ENCODE peak calls at places on chromosomes 6 and 20, in five cellular contexts. One of them, this sample, is unnamed.

GRCh38 chr6:33895296-33895695 is 91.5 kb upstream of the MLN start:
- DNase-seq in fibroblast of pulmonary artery: no peak
- DNase-seq in HFFc6: no peak
- DNase-seq in dorsolateral prefrontal cortex: no peak
- DNase-seq in neural crest cell: no peak
- DNase-seq in this sample: no peak

GRCh38 chr6:147106759-147107401 is 97.3 kb upstream of the STXBP5 start:
- DNase-seq in neural crest cell: no peak
- DNase-seq in HFFc6: peak
- DNase-seq in fibroblast of pulmonary artery: peak
- DNase-seq in dorsolateral prefrontal cortex: no peak
- DNase-seq in this sample: no peak

GRCh38 chr6:112366695-112367546 is 19.8 kb downstream of the RFPL4B start:
- DNase-seq in fibroblast of pulmonary artery: no peak
- DNase-seq in neural crest cell: no peak
- DNase-seq in dorsolateral prefrontal cortex: no peak
- DNase-seq in HFFc6: no peak
- DNase-seq in this sample: no peak

GRCh38 chr20:34099675-34100074 is 12.4 kb downstream of the EIF2S2 start:
- DNase-seq in fibroblast of pulmonary artery: no peak
- DNase-seq in dorsolateral prefrontal cortex: no peak
- DNase-seq in HFFc6: no peak
- DNase-seq in neural crest cell: no peak
- DNase-seq in this sample: no peak

GRCh38 chr6:126112171-126112632 is 125.9 kb downstream of the TRMT11 start:
- DNase-seq in HFFc6: peak
- DNase-seq in neural crest cell: no peak
- DNase-seq in fibroblast of pulmonary artery: peak
- DNase-seq in dorsolateral prefrontal cortex: no peak
- DNase-seq in this sample: no peak

GRCh38 chr6:116412270-116412669 is 41.5 kb downstream of the DSE start:
- DNase-seq in HFFc6: no peak
- DNase-seq in neural crest cell: no peak
- DNase-seq in dorsolateral prefrontal cortex: no peak
- DNase-seq in fibroblast of pulmonary artery: peak
- DNase-seq in this sample: peak

GRCh38 chr6:147204843-147205311 is 660 bp downstream of the STXBP5 start:
- DNase-seq in HFFc6: no peak
- DNase-seq in neural crest cell: no peak
- DNase-seq in dorsolateral prefrontal cortex: no peak
- DNase-seq in fibroblast of pulmonary artery: no peak
- DNase-seq in this sample: no peak

GRCh38 chr6:82841309-82841708 is 224.3 kb downstream of the UBE3D start:
- DNase-seq in fibroblast of pulmonary artery: no peak
- DNase-seq in dorsolateral prefrontal cortex: no peak
- DNase-seq in HFFc6: no peak
- DNase-seq in neural crest cell: no peak
- DNase-seq in this sample: no peak

GRCh38 chr20:1721687-1722512 is 64.3 kb upstream of the SIRPG start:
- DNase-seq in neural crest cell: no peak
- DNase-seq in dorsolateral prefrontal cortex: no peak
- DNase-seq in fibroblast of pulmonary artery: no peak
- DNase-seq in HFFc6: no peak
- DNase-seq in this sample: no peak

GRCh38 chr6:118787746-118788419 is 106.1 kb upstream of the ASF1A start:
- DNase-seq in neural crest cell: no peak
- DNase-seq in HFFc6: no peak
- DNase-seq in dorsolateral prefrontal cortex: no peak
- DNase-seq in fibroblast of pulmonary artery: peak
- DNase-seq in this sample: no peak

GRCh38 chr6:158066161-158066781 is 84.6 kb downstream of the SYNJ2 start:
- DNase-seq in HFFc6: no peak
- DNase-seq in fibroblast of pulmonary artery: no peak
- DNase-seq in dorsolateral prefrontal cortex: no peak
- DNase-seq in neural crest cell: no peak
- DNase-seq in this sample: no peak

GRCh38 chr6:55704421-55704820 is 125.4 kb upstream of the HMGCLL1 start:
- DNase-seq in fibroblast of pulmonary artery: peak
- DNase-seq in dorsolateral prefrontal cortex: no peak
- DNase-seq in HFFc6: no peak
- DNase-seq in neural crest cell: no peak
- DNase-seq in this sample: no peak

GRCh38 chr20:1874534-1875168 is 20.6 kb upstream of the SIRPA start:
- DNase-seq in fibroblast of pulmonary artery: peak
- DNase-seq in dorsolateral prefrontal cortex: no peak
- DNase-seq in neural crest cell: no peak
- DNase-seq in HFFc6: no peak
- DNase-seq in this sample: no peak

GRCh38 chr6:44561832-44562496 is 174.5 kb downstream of the CDC5L start:
- DNase-seq in neural crest cell: no peak
- DNase-seq in fibroblast of pulmonary artery: no peak
- DNase-seq in dorsolateral prefrontal cortex: no peak
- DNase-seq in HFFc6: no peak
- DNase-seq in this sample: no peak

GRCh38 chr6:11413112-11413687 is 124.3 kb upstream of the TMEM170B start:
- DNase-seq in HFFc6: no peak
- DNase-seq in neural crest cell: no peak
- DNase-seq in fibroblast of pulmonary artery: no peak
- DNase-seq in dorsolateral prefrontal cortex: no peak
- DNase-seq in this sample: no peak

GRCh38 chr20:7375905-7376304 is 564.4 kb downstream of the HAO1 start:
- DNase-seq in fibroblast of pulmonary artery: peak
- DNase-seq in HFFc6: peak
- DNase-seq in neural crest cell: no peak
- DNase-seq in dorsolateral prefrontal cortex: no peak
- DNase-seq in this sample: no peak

GRCh38 chr6:165766026-165766425 is 103.0 kb upstream of the PDE10A start:
- DNase-seq in neural crest cell: no peak
- DNase-seq in dorsolateral prefrontal cortex: no peak
- DNase-seq in HFFc6: no peak
- DNase-seq in fibroblast of pulmonary artery: no peak
- DNase-seq in this sample: no peak

GRCh38 chr6:81984599-81984998 is 232.1 kb upstream of the TENT5A start:
- DNase-seq in dorsolateral prefrontal cortex: no peak
- DNase-seq in neural crest cell: no peak
- DNase-seq in fibroblast of pulmonary artery: no peak
- DNase-seq in HFFc6: no peak
- DNase-seq in this sample: no peak

GRCh38 chr6:142276256-142276655 is 25.6 kb upstream of the ADGRG6 start:
- DNase-seq in dorsolateral prefrontal cortex: no peak
- DNase-seq in fibroblast of pulmonary artery: no peak
- DNase-seq in HFFc6: peak
- DNase-seq in neural crest cell: no peak
- DNase-seq in this sample: no peak

GRCh38 chr6:30591008-30591407 is 19.8 kb downstream of the ABCF1 start:
- DNase-seq in neural crest cell: no peak
- DNase-seq in dorsolateral prefrontal cortex: no peak
- DNase-seq in fibroblast of pulmonary artery: peak
- DNase-seq in HFFc6: no peak
- DNase-seq in this sample: no peak

GRCh38 chr20:18166241-18166881 is 28.7 kb downstream of the KAT14 start:
- DNase-seq in HFFc6: no peak
- DNase-seq in dorsolateral prefrontal cortex: no peak
- DNase-seq in fibroblast of pulmonary artery: no peak
- DNase-seq in neural crest cell: no peak
- DNase-seq in this sample: no peak

GRCh38 chr6:90610291-90610670 is 23.4 kb upstream of the MAP3K7 start:
- DNase-seq in HFFc6: no peak
- DNase-seq in neural crest cell: peak
- DNase-seq in dorsolateral prefrontal cortex: peak
- DNase-seq in fibroblast of pulmonary artery: peak
- DNase-seq in this sample: peak

GRCh38 chr6:95686858-95687257 is 109.5 kb downstream of the MANEA start:
- DNase-seq in dorsolateral prefrontal cortex: no peak
- DNase-seq in neural crest cell: no peak
- DNase-seq in fibroblast of pulmonary artery: no peak
- DNase-seq in HFFc6: no peak
- DNase-seq in this sample: no peak

GRCh38 chr6:167350322-167350721 is 25.4 kb downstream of the TTLL2 start:
- DNase-seq in dorsolateral prefrontal cortex: no peak
- DNase-seq in fibroblast of pulmonary artery: no peak
- DNase-seq in neural crest cell: no peak
- DNase-seq in HFFc6: no peak
- DNase-seq in this sample: no peak

GRCh38 chr6:167349816-167350215 is 24.9 kb downstream of the TTLL2 start:
- DNase-seq in neural crest cell: no peak
- DNase-seq in dorsolateral prefrontal cortex: no peak
- DNase-seq in HFFc6: no peak
- DNase-seq in fibroblast of pulmonary artery: no peak
- DNase-seq in this sample: no peak

GRCh38 chr6:167345960-167346359 is 21.1 kb downstream of the TTLL2 start:
- DNase-seq in fibroblast of pulmonary artery: no peak
- DNase-seq in dorsolateral prefrontal cortex: no peak
- DNase-seq in HFFc6: no peak
- DNase-seq in neural crest cell: no peak
- DNase-seq in this sample: no peak

GRCh38 chr6:167350731-167351655 is 26.1 kb downstream of the TTLL2 start:
- DNase-seq in fibroblast of pulmonary artery: peak
- DNase-seq in HFFc6: no peak
- DNase-seq in dorsolateral prefrontal cortex: peak
- DNase-seq in neural crest cell: peak
- DNase-seq in this sample: peak

DNA sequence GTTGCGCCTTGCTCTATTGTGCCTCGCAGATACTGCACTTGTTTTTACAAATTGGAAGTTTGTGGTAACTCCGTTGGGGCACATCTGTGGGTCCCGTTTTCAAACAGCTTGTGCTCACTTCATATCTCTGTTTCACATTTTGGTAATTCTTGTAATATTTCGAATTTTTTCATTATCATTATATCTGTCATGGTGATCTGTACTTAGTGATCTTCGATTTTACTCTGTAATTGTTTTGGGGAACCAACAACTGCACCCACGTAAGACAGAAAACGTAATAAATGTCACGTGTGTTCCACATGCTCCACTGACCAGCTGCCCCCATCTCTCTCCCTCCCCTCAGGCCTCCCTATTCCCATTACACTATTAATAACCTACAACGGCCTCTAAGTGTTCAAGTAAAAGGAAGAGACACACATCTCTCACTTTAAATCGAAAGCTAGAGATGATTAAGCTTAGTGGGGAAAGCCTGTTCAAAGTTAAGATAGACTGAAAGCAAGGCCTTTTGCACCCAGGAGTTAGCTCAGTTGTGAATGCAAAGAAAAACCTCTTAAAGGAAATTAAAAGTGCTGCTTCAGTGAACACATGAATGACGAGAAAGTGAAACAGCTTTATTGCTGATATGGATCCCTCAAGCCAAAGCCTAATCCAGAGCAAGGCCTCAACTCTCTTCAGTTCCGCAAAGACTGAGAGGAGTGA is 26.9 kb downstream of the TTLL2 start:
- DNase-seq in neural crest cell: no peak
- DNase-seq in fibroblast of pulmonary artery: no peak
- DNase-seq in HFFc6: no peak
- DNase-seq in dorsolateral prefrontal cortex: no peak
- DNase-seq in this sample: no peak
- TF ChIP-seq CTCF in neural crest cell: no peak
- TF ChIP-seq CTCF in fibroblast of pulmonary artery: no peak
- TF ChIP-seq CTCF in HFFc6: no peak
- TF ChIP-seq CTCF in dorsolateral prefrontal cortex: no peak
- TF ChIP-seq CTCF in this sample: no peak

GRCh38 chr6:88422831-88423230 is 256.7 kb upstream of the CNR1 start:
- DNase-seq in fibroblast of pulmonary artery: no peak
- DNase-seq in HFFc6: no peak
- DNase-seq in neural crest cell: no peak
- DNase-seq in dorsolateral prefrontal cortex: no peak
- DNase-seq in this sample: no peak
- TF ChIP-seq CTCF in fibroblast of pulmonary artery: no peak
- TF ChIP-seq CTCF in HFFc6: no peak
- TF ChIP-seq CTCF in neural crest cell: no peak
- TF ChIP-seq CTCF in dorsolateral prefrontal cortex: no peak
- TF ChIP-seq CTCF in this sample: no peak

GRCh38 chr6:57044568-57044967 is 1.9 kb upstream of the KIAA1586 start:
- DNase-seq in dorsolateral prefrontal cortex: no peak
- DNase-seq in HFFc6: no peak
- DNase-seq in fibroblast of pulmonary artery: no peak
- DNase-seq in neural crest cell: no peak
- DNase-seq in this sample: no peak

GRCh38 chr6:57035549-57035948 is 10.9 kb upstream of the KIAA1586 start:
- DNase-seq in fibroblast of pulmonary artery: no peak
- DNase-seq in HFFc6: no peak
- DNase-seq in neural crest cell: no peak
- DNase-seq in dorsolateral prefrontal cortex: no peak
- DNase-seq in this sample: no peak

GRCh38 chr6:57038906-57039305 is 7.6 kb upstream of the KIAA1586 start:
- DNase-seq in fibroblast of pulmonary artery: no peak
- DNase-seq in dorsolateral prefrontal cortex: no peak
- DNase-seq in HFFc6: no peak
- DNase-seq in neural crest cell: no peak
- DNase-seq in this sample: no peak

DNA sequence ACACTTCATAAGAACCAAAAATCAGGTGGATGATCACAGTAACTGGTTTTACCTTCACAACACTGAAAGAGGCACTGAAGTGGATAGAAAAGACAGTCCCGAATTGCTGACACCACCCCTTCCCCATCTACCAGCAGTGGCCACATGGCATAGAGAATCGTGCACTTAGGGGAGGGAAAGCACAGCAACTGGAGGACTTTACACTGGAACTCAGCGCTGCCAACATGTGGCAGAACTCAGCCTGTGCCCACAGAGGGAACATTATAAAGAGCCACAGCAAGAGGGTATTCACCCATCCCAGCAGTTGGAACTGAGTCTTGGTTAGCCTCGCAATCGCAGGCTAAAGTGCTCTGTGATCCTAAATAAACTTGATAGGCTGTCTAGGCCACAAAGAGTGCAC is 6.5 kb upstream of the KIAA1586 start:
- DNase-seq in HFFc6: no peak
- DNase-seq in dorsolateral prefrontal cortex: no peak
- DNase-seq in fibroblast of pulmonary artery: no peak
- DNase-seq in neural crest cell: no peak
- DNase-seq in this sample: no peak
- TF ChIP-seq CTCF in HFFc6: no peak
- TF ChIP-seq CTCF in dorsolateral prefrontal cortex: no peak
- TF ChIP-seq CTCF in fibroblast of pulmonary artery: peak
- TF ChIP-seq CTCF in neural crest cell: no peak
- TF ChIP-seq CTCF in this sample: no peak

DNA sequence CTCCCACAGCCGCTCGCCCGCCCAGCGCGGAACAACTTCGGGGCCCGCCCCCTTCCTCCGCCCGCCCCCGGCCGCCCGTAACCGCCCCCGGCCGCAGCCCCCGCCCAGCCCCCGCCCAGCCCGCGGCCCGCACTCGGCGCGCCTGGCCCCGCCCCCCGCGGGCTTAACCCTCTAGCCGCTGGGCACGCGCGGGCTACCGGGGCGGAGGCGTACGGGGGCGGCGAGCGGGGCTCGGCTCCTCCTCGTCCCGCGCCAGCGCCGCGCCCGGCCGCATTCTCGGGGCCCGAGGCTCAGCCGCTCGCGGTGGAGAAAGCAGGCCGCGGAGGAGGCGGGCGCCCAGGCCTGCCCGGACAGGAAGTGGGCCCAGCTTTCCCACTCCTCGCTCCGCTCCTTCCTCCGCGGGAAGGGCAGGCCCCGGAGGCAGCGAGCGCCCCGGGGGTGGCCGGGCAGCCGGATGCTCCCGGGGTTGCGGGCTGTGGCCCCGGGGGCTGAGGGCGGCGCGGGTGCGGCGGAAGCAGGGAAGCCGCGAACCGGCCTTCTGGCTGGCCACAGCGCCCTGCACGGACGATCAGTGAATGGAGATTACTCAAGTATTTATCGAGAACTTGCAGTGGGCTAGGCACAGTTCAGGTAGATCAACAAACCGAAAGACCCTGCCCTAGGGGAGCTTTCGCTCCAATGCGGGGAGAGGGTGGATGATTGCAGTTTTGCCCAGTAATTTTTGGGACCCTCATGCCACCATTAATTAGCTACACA is at the start of gene TRAM2:
- DNase-seq in HFFc6: peak
- DNase-seq in neural crest cell: peak
- DNase-seq in fibroblast of pulmonary artery: peak
- DNase-seq in dorsolateral prefrontal cortex: peak
- DNase-seq in this sample: peak
- TF ChIP-seq CTCF in HFFc6: peak
- TF ChIP-seq CTCF in neural crest cell: no peak
- TF ChIP-seq CTCF in fibroblast of pulmonary artery: peak
- TF ChIP-seq CTCF in dorsolateral prefrontal cortex: peak
- TF ChIP-seq CTCF in this sample: no peak